ENCODE peak calls at places on chromosomes 1 and 21, in six cellular contexts. O is cardiac muscle cell; G is activated CD8-positive, alpha-beta T cell treated with anti-CD3 and anti-CD28 coated beads for 36 hours; M is LoVo; L is fibroblast of gingiva; S is AG08396. W is an unnamed sample.

GRCh38 chr1:189312499-189312898 is 1165.2 kb downstream of the BRINP3 start:
- DNase-seq in G (no peak), M (no peak), O (peak; percentile 1), S (no peak), L (no peak), W (no peak)

GRCh38 chr1:91537281-91538069 is 36.8 kb downstream of the CDC7 start:
- DNase-seq in G (no peak), S (peak; percentile 59), M (no peak), O (peak; percentile 19), L (peak; percentile 84), W (no peak)

GRCh38 chr1:38166461-38166860 is 119.9 kb upstream of the POU3F1 start:
- DNase-seq in M (no peak), G (no peak), O (no peak), L (no peak), S (no peak), W (no peak)

GRCh38 chr1:176858421-176858916 is 306.0 kb downstream of the ASTN1 start:
- DNase-seq in M (no peak), G (no peak), L (no peak), S (no peak), O (no peak), W (no peak)

GRCh38 chr1:234292548-234292947 is 80.7 kb upstream of the COA6 start:
- DNase-seq in G (no peak), M (no peak), O (no peak), L (no peak), S (no peak), W (no peak)

GRCh38 chr1:93446837-93447451 is 974 bp upstream of the FNBP1L start:
- DNase-seq in M (peak; percentile 32), L (no peak), O (no peak), S (peak; percentile 9), G (no peak), W (peak; percentile 24)

GRCh38 chr1:202810193-202810614 is 550 bp upstream of the PCAT6 start:
- DNase-seq in G (no peak), L (no peak), M (no peak), O (no peak), S (no peak), W (no peak)

GRCh38 chr21:46291561-46291960 is 5.4 kb downstream of the YBEY start:
- DNase-seq in G (no peak), M (no peak), S (no peak), L (no peak), O (no peak), W (no peak)

GRCh38 chr1:1797731-1798341 is 19.6 kb upstream of the NADK start:
- DNase-seq in G (no peak), S (no peak), L (no peak), M (no peak), O (no peak), W (no peak)

GRCh38 chr1:212607206-212607923 is 1.2 kb upstream of the ATF3 start:
- DNase-seq in S (no peak), L (no peak), O (peak; percentile 42), M (no peak), G (peak; percentile 38), W (no peak)

GRCh38 chr1:26145960-26146294 is 13.0 kb upstream of the FAM110D start:
- DNase-seq in O (no peak), M (no peak), S (no peak), G (no peak), L (no peak), W (no peak)

GRCh38 chr1:98398649-98399048 is 262.9 kb upstream of the SNX7 start:
- DNase-seq in L (peak; percentile 7), M (no peak), G (no peak), S (no peak), O (no peak), W (no peak)

GRCh38 chr1:165525708-165526107 is 18.1 kb upstream of the LRRC52 start:
- DNase-seq in L (no peak), M (no peak), S (no peak), O (no peak), G (no peak), W (peak; percentile 26)

GRCh38 chr1:232111616-232112015 is 485.0 kb downstream of the DISC1 start:
- DNase-seq in O (no peak), S (no peak), G (no peak), M (no peak), L (no peak), W (no peak)

GRCh38 chr1:35707253-35708178 is 11.2 kb downstream of the C1orf216 start:
- DNase-seq in G (peak; percentile 38), S (peak; percentile 67), O (peak; percentile 42), M (peak; percentile 14), L (no peak), W (peak; percentile 75)

GRCh38 chr1:52059326-52059725 is 3.2 kb downstream of the BTF3L4 start:
- DNase-seq in S (peak; percentile 40), O (no peak), L (peak; percentile 49), M (no peak), G (no peak), W (no peak)

GRCh38 chr1:82343381-82343780 is 542.6 kb downstream of the ADGRL2 start:
- DNase-seq in L (peak; percentile 81), S (no peak), O (no peak), M (no peak), G (no peak), W (no peak)

GRCh38 chr1:41404308-41404755 is 43.1 kb downstream of the FOXO6 start:
- DNase-seq in L (no peak), G (peak; percentile 75), S (no peak), O (peak; percentile 56), M (no peak), W (peak; percentile 61)

GRCh38 chr1:206495493-206496046 is 11.8 kb upstream of the RASSF5 start:
- DNase-seq in G (no peak), O (no peak), S (no peak), M (no peak), L (peak; percentile 13), W (no peak)

GRCh38 chr1:201053155-201053860 is 29.8 kb upstream of the KIF21B start:
- DNase-seq in O (no peak), S (no peak), M (no peak), L (no peak), G (no peak), W (no peak)

GRCh38 chr1:151537112-151537511 is 3.0 kb upstream of the TUFT1 start:
- DNase-seq in G (no peak), S (peak; percentile 67), O (no peak), L (peak; percentile 85), M (no peak), W (peak; percentile 63)

GRCh38 chr1:54973205-54973921 is 7.1 kb upstream of the TMEM61 start:
- DNase-seq in M (no peak), O (peak; percentile 63), L (peak; percentile 64), G (no peak), S (peak; percentile 67), W (no peak)

GRCh38 chr1:110556471-110556807 is 37.5 kb upstream of the KCNA10 start:
- DNase-seq in M (no peak), O (no peak), L (no peak), S (no peak), G (no peak), W (no peak)

GRCh38 chr21:26280715-26281310 is 110.2 kb upstream of the APP start:
- DNase-seq in L (peak; percentile 5), S (no peak), G (no peak), M (no peak), O (peak; percentile 9), W (no peak)

GRCh38 chr1:214568328-214568727 is 16.9 kb upstream of the PTPN14 start:
- DNase-seq in L (peak; percentile 37), S (no peak), M (no peak), O (no peak), G (no peak), W (no peak)

GRCh38 chr21:44650973-44651675 is 3.3 kb downstream of the KRTAP12-4 start:
- DNase-seq in G (no peak), O (no peak), M (no peak), S (no peak), L (no peak), W (no peak)

GRCh38 chr1:228036701-228037231 is 30.0 kb downstream of the WNT3A start:
- DNase-seq in M (no peak), O (no peak), G (no peak), L (no peak), S (no peak), W (no peak)

GRCh38 chr1:231272880-231273279 is 31.9 kb downstream of the GNPAT start:
- DNase-seq in L (no peak), S (no peak), O (no peak), M (no peak), G (peak; percentile 22), W (peak; percentile 9)

GRCh38 chr1:154445040-154445472 is 39.9 kb downstream of the IL6R start:
- DNase-seq in L (peak; percentile 28), G (peak; percentile 64), S (peak; percentile 88), M (no peak), O (no peak), W (no peak)

GRCh38 chr1:210251680-210252490 is 19.3 kb downstream of the SERTAD4 start:
- DNase-seq in M (no peak), L (no peak), O (peak; percentile 17), G (no peak), S (peak; percentile 55), W (no peak)

GRCh38 chr1:182069028-182069466 is 7.5 kb upstream of the ZNF648 start:
- DNase-seq in S (peak; percentile 57), O (peak; percentile 82), G (peak; percentile 43), M (peak; percentile 76), L (no peak), W (peak; percentile 85)

GRCh38 chr1:63732666-63733065 is 41.2 kb upstream of the ROR1 start:
- DNase-seq in G (no peak), S (no peak), O (no peak), L (peak; percentile 12), M (no peak), W (no peak)

GRCh38 chr1:37865348-37866119 is 6.1 kb upstream of the MTF1 start:
- DNase-seq in M (peak; percentile 55), O (no peak), G (peak; percentile 66), S (peak; percentile 29), L (no peak), W (no peak)

GRCh38 chr1:162605225-162605927 is 26.9 kb upstream of the DDR2 start:
- DNase-seq in M (no peak), S (peak; percentile 59), G (no peak), L (peak; percentile 95), O (no peak), W (peak; percentile 57)

GRCh38 chr21:35239811-35240219 is 190.7 kb upstream of the RUNX1 start:
- DNase-seq in O (no peak), M (no peak), S (no peak), L (no peak), G (no peak), W (no peak)

GRCh38 chr1:82388679-82389078 is 587.9 kb downstream of the ADGRL2 start:
- DNase-seq in M (peak; percentile 2), L (no peak), O (peak; percentile 71), S (no peak), G (no peak), W (peak; percentile 11)

W was measured in hepatocyte.